ENCODE peak calls at places on chromosomes 16 and 17, in four cellular contexts. B is H1, A is GM12878, W is HepG2. N is an unnamed sample.

GRCh38 chr16:83911290-83911689 is 12.4 kb downstream of the MLYCD start:
- DNase-seq in A (no peak), W (no peak), B (no peak), N (no peak)

GRCh38 chr16:2425008-2425518 is 4.2 kb upstream of the CCNF start:
- DNase-seq in W (no peak), A (no peak), B (no peak), N (no peak)

GRCh38 chr17:81539961-81540675 is 11.9 kb downstream of the FSCN2 start:
- DNase-seq in B (no peak), A (no peak), W (no peak), N (no peak)

GRCh38 chr17:50687200-50688066 is 20.3 kb downstream of the ANKRD40 start:
- DNase-seq in A (no peak), B (no peak), W (peak), N (no peak)

GRCh38 chr16:23491490-23492391 is 18.6 kb downstream of the GGA2 start:
- DNase-seq in A (no peak), W (no peak), B (no peak), N (no peak)

GRCh38 chr16:22300427-22301071 is 3.3 kb downstream of the POLR3E start:
- DNase-seq in B (peak), A (no peak), W (peak), N (no peak)

GRCh38 chr16:64167851-64168770 is 953.8 kb downstream of the CDH11 start:
- DNase-seq in W (no peak), B (no peak), A (no peak), N (no peak)

GRCh38 chr17:79991924-79992656 is 43.6 kb downstream of the TBC1D16 start:
- DNase-seq in A (no peak), B (no peak), W (peak), N (no peak)

GRCh38 chr16:22353188-22353919 is 21.1 kb downstream of the CDR2 start:
- DNase-seq in B (no peak), A (peak), W (peak), N (peak)

GRCh38 chr16:89511352-89511751 is 3.1 kb downstream of the SPG7 start:
- DNase-seq in W (no peak), A (no peak), B (no peak), N (no peak)

GRCh38 chr17:50311483-50311882 is 34.4 kb upstream of the XYLT2 start:
- DNase-seq in B (no peak), W (no peak), A (no peak), N (no peak)

GRCh38 chr17:8935194-8935593 is 30.3 kb downstream of the PIK3R5 start:
- DNase-seq in A (no peak), W (no peak), B (no peak), N (no peak)
- TF ChIP-seq SUZ12 in A (no peak), W (no peak), B (no peak), N (no peak)

GRCh38 chr17:12789075-12789975 is at the start of gene ARHGAP44:
- DNase-seq in W (peak), B (peak), A (no peak), N (peak)
- TF ChIP-seq ZNF274 in W (no peak), B (no peak), A (no peak), N (no peak)

DNA sequence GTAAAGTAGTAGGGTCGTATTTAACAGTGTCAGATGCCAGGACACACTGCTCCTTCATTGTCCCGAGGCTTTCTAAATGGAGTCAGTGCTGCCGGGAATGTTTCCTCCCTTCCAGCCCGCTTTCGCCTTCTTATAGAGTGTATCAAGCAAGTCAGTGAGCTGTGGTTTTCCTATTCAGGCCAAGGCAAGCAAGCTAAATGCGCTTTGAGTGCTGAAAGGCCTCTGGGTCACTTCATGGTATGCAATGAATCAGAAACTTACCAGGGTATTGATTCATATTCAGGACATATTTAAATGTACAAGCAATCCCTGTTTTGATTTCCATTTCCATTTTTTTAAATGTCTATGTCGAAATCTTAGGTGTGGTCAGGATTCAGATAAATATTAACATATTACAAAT is 327.9 kb upstream of the SOX9 start:
- DNase-seq in A (no peak), W (no peak), B (no peak), N (no peak)
- TF ChIP-seq SUZ12 in A (no peak), W (no peak), B (no peak), N (no peak)

GRCh38 chr17:62186841-62187240 is 121.8 kb upstream of the MED13 start:
- DNase-seq in W (no peak), A (no peak), B (no peak), N (no peak)

GRCh38 chr17:62187681-62188080 is 122.6 kb upstream of the MED13 start:
- DNase-seq in B (no peak), A (no peak), W (no peak), N (no peak)

GRCh38 chr17:62189377-62189776 is 124.3 kb upstream of the MED13 start:
- DNase-seq in A (no peak), B (no peak), W (no peak), N (no peak)

GRCh38 chr17:62193297-62193696 is 128.2 kb upstream of the MED13 start:
- DNase-seq in A (no peak), W (no peak), B (no peak), N (no peak)

DNA sequence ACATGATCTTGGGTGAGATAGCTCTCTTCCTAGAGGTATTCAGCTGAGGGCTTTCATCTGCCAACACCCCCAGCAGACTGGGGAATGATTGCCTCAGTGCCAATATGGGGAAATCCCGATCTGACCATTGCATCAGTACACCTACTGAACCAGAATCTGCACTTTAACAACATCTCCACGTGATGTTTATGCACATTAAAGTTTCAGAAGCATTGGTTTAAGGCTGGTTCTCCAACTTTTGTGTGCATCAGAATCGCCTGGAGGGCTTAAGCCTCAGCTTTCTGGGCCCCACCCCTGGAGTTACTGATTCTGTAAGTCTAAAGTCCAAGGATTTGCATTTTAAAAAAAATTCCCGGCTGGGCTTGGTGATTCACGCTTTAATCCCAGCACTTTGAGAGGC is 123.6 kb upstream of the MED13 start:
- DNase-seq in A (no peak), W (peak), B (no peak), N (peak)
- TF ChIP-seq ZNF274 in A (no peak), W (no peak), B (no peak), N (no peak)

GRCh38 chr17:45837187-45837586 is 7.5 kb upstream of the SPPL2C start:
- DNase-seq in B (no peak), A (no peak), W (no peak), N (no peak)

GRCh38 chr17:45835481-45835880 is 9.2 kb upstream of the SPPL2C start:
- DNase-seq in W (no peak), B (no peak), A (no peak), N (no peak)

GRCh38 chr17:45836047-45837044 is 8.3 kb upstream of the SPPL2C start:
- DNase-seq in A (no peak), W (no peak), B (no peak), N (no peak)

GRCh38 chr17:45834471-45835396 is 9.9 kb upstream of the SPPL2C start:
- DNase-seq in A (no peak), B (no peak), W (no peak), N (no peak)

DNA sequence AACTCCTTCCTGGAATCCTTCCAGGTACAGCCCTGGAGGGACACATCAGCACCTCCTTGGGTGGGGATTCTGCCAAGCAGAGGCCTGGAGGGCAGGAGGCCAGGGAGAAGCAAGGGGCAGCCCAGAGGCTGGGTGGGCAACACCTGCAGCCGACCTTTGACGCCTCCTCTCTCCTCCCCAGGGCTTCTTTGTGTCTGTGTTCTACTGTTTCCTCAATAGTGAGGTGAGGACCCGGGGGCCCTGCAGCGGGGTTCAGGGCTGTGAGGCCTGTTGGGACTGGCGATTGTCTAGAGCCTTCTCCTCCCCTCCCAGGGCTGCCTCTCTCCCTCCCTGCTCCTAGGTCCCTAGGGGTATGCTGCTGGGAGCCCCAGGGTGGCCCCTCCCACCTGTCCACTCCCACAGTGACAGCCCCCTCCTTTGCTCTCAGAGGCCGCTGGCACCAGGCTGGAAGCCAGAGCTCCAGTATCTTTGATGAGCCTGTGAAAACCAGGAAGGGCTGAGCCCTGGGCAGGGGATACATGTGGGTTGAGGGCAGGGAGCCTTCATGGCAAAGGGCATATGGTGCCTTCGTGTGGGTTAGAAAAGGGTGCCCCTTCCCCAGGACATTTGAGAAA is 10.7 kb upstream of the SPPL2C start:
- DNase-seq in W (no peak), A (no peak), B (no peak), N (no peak)
- TF ChIP-seq SUZ12 in W (no peak), A (no peak), B (no peak), N (no peak)

DNA sequence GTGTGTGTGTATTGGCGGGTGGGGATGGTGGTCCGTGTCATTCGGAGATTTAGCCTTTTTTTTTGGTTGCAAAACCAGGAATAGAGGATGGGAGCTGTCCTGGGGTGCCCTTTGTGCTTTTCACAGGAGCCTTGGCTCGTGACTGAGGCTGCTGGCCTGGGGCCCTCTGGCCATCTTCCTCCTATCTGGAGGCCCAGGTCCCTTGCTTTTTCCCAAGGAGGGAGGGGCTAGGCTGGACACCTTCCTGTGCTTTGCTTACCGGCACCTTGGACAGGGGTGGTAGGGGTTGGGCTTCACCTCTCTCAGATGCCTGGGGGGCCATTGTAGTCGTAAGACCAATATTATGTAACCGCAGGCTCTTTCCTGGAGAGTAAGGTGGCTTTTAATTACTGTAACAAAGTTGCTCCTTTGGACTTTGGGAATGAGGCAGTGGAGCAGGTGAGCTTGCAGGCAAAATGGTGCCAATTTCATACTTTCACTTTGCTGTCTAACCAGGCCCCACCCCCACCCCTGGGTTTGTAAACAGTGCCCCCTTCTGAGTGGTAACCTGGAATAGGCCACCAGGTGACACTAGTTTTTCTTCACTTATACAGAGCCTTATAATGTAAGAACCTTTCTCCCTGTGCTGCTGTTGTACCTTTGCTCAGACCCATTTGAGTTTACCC is 1.2 kb downstream of the DYNLL2 start:
- DNase-seq in W (peak), B (peak), A (peak), N (no peak)
- TF ChIP-seq ZNF274 in W (peak), B (no peak), A (no peak), N (no peak)

GRCh38 chr16:56847173-56847948 is 17.6 kb upstream of the SLC12A3 start:
- DNase-seq in W (no peak), A (no peak), B (no peak), N (no peak)
- TF ChIP-seq SUZ12 in W (no peak), A (no peak), B (no peak), N (no peak)

GRCh38 chr16:81314603-81315270 is at the start of gene GAN:
- DNase-seq in W (peak), B (peak), A (peak), N (peak)

GRCh38 chr16:81313731-81314602 is 795 bp upstream of the GAN start:
- DNase-seq in W (peak), A (no peak), B (peak), N (peak)

GRCh38 chr16:81318711-81319110 is 3.9 kb downstream of the GAN start:
- DNase-seq in W (no peak), B (no peak), A (no peak), N (no peak)

GRCh38 chr16:81316176-81316496 is 1.4 kb downstream of the GAN start:
- DNase-seq in B (no peak), A (no peak), W (no peak), N (no peak)

DNA sequence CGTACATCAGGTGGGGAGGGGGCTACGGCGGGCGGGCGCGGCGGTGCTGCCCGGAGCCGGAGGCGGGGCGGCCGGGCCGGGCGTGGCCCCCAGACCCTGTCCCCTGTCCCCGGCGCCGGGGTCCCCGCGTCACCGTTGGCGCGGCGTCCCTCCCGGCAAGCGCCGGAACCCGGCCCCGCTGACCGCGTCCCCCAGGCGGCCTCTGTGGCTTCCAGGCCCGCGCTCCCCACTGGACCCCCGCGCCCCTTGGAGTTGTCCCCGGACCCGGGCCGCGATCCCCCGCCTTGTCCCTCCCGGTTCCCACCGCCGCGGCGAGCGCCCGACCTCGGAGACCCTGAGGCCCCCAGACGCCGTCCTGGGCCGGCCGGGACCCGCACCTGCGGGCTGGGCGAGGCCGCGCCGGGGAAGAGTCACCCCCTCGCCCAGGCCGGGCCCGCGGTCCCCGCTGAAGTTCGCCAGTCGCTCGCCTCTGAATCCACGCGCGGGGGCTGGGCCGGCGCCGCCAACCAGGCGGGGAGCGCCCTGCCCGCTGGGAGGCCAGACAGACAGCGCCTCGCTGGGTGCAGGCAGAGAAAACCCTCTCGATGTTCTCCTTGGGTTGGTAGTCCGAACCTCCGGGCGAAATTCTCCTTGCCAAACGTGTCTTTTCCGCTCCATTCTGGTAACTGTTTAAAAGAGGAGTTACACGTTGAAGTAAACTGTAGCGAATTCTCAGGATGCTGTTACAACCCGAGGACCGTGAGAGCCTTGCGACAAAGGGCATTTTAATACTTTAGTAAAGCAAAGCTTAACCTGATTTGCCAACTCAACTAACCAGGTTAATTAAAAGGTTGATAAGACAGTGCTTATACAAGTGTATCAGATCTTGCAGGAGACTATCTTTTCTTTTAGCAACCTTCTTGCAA is 761 bp downstream of the GAN start:
- DNase-seq in B (peak), W (peak), A (no peak), N (no peak)
- TF ChIP-seq ZNF274 in B (no peak), W (peak), A (no peak), N (no peak)

GRCh38 chr16:12536412-12536746 is 267.3 kb downstream of the CPPED1 start:
- DNase-seq in B (no peak), A (no peak), W (no peak), N (no peak)

GRCh38 chr16:12541672-12542071 is 262.0 kb downstream of the CPPED1 start:
- DNase-seq in B (no peak), A (no peak), W (no peak), N (no peak)

GRCh38 chr16:12540290-12540689 is 263.4 kb downstream of the CPPED1 start:
- DNase-seq in W (no peak), B (no peak), A (no peak), N (no peak)

GRCh38 chr16:12538667-12539081 is 265.0 kb downstream of the CPPED1 start:
- DNase-seq in W (no peak), A (no peak), B (no peak), N (no peak)

GRCh38 chr16:12539185-12539929 is 264.3 kb downstream of the CPPED1 start:
- DNase-seq in B (no peak), W (no peak), A (peak), N (no peak)
- TF ChIP-seq SUZ12 in B (no peak), W (no peak), A (no peak), N (no peak)

GRCh38 chr17:6548034-6548433 is 8.3 kb downstream of the PITPNM3 start:
- DNase-seq in W (no peak), A (no peak), B (no peak), N (no peak)

GRCh38 chr17:6546069-6546718 is 10.2 kb downstream of the PITPNM3 start:
- DNase-seq in W (no peak), B (no peak), A (peak), N (no peak)

GRCh38 chr17:6547336-6547735 is 9.0 kb downstream of the PITPNM3 start:
- DNase-seq in W (no peak), B (no peak), A (no peak), N (no peak)

GRCh38 chr17:6549384-6550036 is 6.8 kb downstream of the PITPNM3 start:
- DNase-seq in B (no peak), A (no peak), W (no peak), N (no peak)

GRCh38 chr17:6548578-6549330 is 7.6 kb downstream of the PITPNM3 start:
- DNase-seq in W (peak), A (peak), B (no peak), N (no peak)
- TF ChIP-seq ZNF274 in W (no peak), A (no peak), B (no peak), N (no peak)

N was measured in NT2/D1.